ENCODE peak calls at places on chromosomes 1 and 21, in seven cellular contexts. B is psoas muscle; A is hepatocyte; Z is effector memory CD4-positive, alpha-beta T cell; Q is spleen; V is right atrium auricular region; L is Panc1. I is an unnamed sample.

GRCh38 chr1:169681094-169681493 is 30.3 kb downstream of the SELL start:
- DNase-seq in B (no peak), A (no peak), Z (no peak), Q (no peak), V (no peak), L (no peak), I (no peak)

GRCh38 chr1:213821175-213821942 is 166.4 kb upstream of the PROX1 start:
- DNase-seq in B (no peak), A (no peak), Z (no peak), Q (no peak), V (no peak), L (no peak), I (no peak)

GRCh38 chr1:84928979-84929378 is 36.0 kb upstream of the LPAR3 start:
- DNase-seq in B (no peak), A (no peak), Z (no peak), Q (no peak), V (no peak), L (no peak), I (no peak)

GRCh38 chr1:211677659-211678058 is 2.2 kb upstream of the NEK2 start:
- DNase-seq in B (no peak), A (no peak), Z (no peak), Q (no peak), V (no peak), L (no peak), I (no peak)

GRCh38 chr1:26081267-26082019 is 14.0 kb upstream of the TRIM63 start:
- DNase-seq in B (peak; percentile 73), A (no peak), Z (no peak), Q (no peak), V (no peak), L (no peak), I (no peak)

GRCh38 chr1:18881164-18881563 is 21.2 kb downstream of the ALDH4A1 start:
- DNase-seq in B (no peak), A (no peak), Z (no peak), Q (no peak), V (no peak), L (no peak), I (no peak)

GRCh38 chr1:198125995-198126758 is 30.6 kb upstream of the NEK7 start:
- DNase-seq in B (no peak), A (no peak), Z (no peak), Q (no peak), V (no peak), L (peak; percentile 56), I (no peak)

GRCh38 chr1:187261637-187262036 is 432.9 kb downstream of the PLA2G4A start:
- DNase-seq in B (no peak), A (no peak), Z (no peak), Q (no peak), V (no peak), L (no peak), I (no peak)

GRCh38 chr1:201374376-201374775 is 3.1 kb downstream of the TNNT2 start:
- DNase-seq in B (no peak), A (no peak), Z (no peak), Q (no peak), V (no peak), L (no peak), I (no peak)

GRCh38 chr1:24914226-24915069 is 15.6 kb downstream of the RUNX3 start:
- DNase-seq in B (no peak), A (peak; percentile 72), Z (no peak), Q (no peak), V (no peak), L (no peak), I (no peak)

GRCh38 chr1:210384625-210385024 is 55.9 kb downstream of the HHAT start:
- DNase-seq in B (no peak), A (no peak), Z (no peak), Q (no peak), V (no peak), L (no peak), I (no peak)

GRCh38 chr1:26031196-26031902 is 9.8 kb downstream of the EXTL1 start:
- DNase-seq in B (no peak), A (no peak), Z (no peak), Q (no peak), V (no peak), L (no peak), I (no peak)

GRCh38 chr21:41481191-41481590 is 26.8 kb downstream of the TMPRSS2 start:
- DNase-seq in B (no peak), A (no peak), Z (no peak), Q (no peak), V (no peak), L (no peak), I (no peak)

GRCh38 chr1:228307218-228308023 is 99.2 kb downstream of the TRIM11 start:
- DNase-seq in B (no peak), A (no peak), Z (no peak), Q (peak; percentile 72), V (peak; percentile 48), L (no peak), I (no peak)

GRCh38 chr1:45863117-45863670 is 59.8 kb downstream of the MAST2 start:
- DNase-seq in B (no peak), A (no peak), Z (no peak), Q (no peak), V (no peak), L (no peak), I (no peak)

GRCh38 chr21:32770514-32771133 is 931 bp downstream of the PAXBP1 start:
- DNase-seq in B (no peak), A (peak; percentile 41), Z (no peak), Q (no peak), V (no peak), L (no peak), I (no peak)

GRCh38 chr1:47465605-47466004 is 27.8 kb downstream of the FOXD2 start:
- DNase-seq in B (no peak), A (no peak), Z (no peak), Q (no peak), V (no peak), L (no peak), I (no peak)

GRCh38 chr21:14084701-14085100 is 126.1 kb downstream of the LIPI start:
- DNase-seq in B (no peak), A (no peak), Z (no peak), Q (no peak), V (peak; percentile 13), L (no peak), I (no peak)

GRCh38 chr1:179714623-179715022 is 28.5 kb upstream of the FAM163A start:
- DNase-seq in B (no peak), A (no peak), Z (no peak), Q (no peak), V (no peak), L (no peak), I (no peak)

GRCh38 chr1:207971511-207972224 is 60.7 kb upstream of the CD34 start:
- DNase-seq in B (no peak), A (no peak), Z (no peak), Q (no peak), V (no peak), L (no peak), I (no peak)

GRCh38 chr1:235635938-235636663 is 13.5 kb downstream of the GNG4 start:
- DNase-seq in B (no peak), A (no peak), Z (no peak), Q (peak; percentile 52), V (no peak), L (no peak), I (no peak)

GRCh38 chr1:15289251-15289651 is 42.2 kb downstream of the FHAD1 start:
- DNase-seq in B (no peak), A (no peak), Z (no peak), Q (no peak), V (no peak), L (no peak), I (no peak)

GRCh38 chr1:39722495-39722894 is 16.2 kb upstream of the PPIE start:
- DNase-seq in B (no peak), A (no peak), Z (no peak), Q (no peak), V (no peak), L (peak; percentile 66), I (no peak)

GRCh38 chr1:208231929-208232360 is 12.2 kb downstream of the PLXNA2 start:
- DNase-seq in B (no peak), A (no peak), Z (no peak), Q (no peak), V (no peak), L (no peak), I (no peak)

GRCh38 chr1:234067584-234067983 is 163.1 kb downstream of the SLC35F3 start:
- DNase-seq in B (no peak), A (no peak), Z (no peak), Q (no peak), V (no peak), L (no peak), I (no peak)

DNA sequence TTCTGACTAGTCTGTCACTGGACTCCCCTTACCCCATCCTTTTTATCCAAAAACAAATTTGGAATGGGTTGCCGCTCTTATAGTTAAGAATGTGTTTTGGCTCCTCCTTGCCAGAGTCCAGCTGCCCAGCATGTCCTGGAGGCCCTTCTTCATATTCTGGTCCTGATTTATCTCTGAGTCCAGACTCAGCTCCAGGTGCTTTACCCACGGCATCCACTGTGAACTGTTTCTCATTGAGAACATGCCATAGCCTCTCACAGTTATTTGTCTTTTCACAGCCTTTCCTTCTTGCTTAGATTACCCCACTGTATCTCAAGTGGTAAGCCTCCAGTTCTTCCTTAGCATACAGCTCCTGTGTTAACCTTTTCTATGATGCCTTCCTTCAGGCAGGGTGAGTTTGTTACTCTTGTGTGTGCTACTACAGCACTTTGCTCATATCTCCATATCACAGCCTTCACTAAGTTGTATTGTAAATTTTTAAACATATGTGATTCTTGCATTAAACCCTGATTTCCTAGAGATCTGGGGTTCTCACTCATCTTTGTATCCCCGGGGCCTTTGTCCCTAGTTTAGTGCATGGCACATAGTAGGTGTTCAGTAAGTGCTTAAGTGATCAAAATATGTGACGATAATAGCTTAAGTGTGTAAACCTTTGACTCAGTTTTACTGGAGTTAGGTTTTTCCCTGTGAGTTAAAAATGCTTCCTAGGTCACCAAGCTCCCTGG is 116.0 kb downstream of the OSBPL9 start:
- DNase-seq in B (no peak), A (no peak), Z (no peak), Q (no peak), V (no peak), L (no peak), I (no peak)
- H3K4me1 ChIP-seq in B (peaks cover 83% of the 10 kb centered on the region), A (peaks cover 29% of the 10 kb centered on the region), Z (peaks cover 17% of the 10 kb centered on the region), Q (peaks cover 54% of the 10 kb centered on the region), V (peaks cover 82% of the 10 kb centered on the region), L (peaks cover 65% of the 10 kb centered on the region), I (peaks cover 51% of the 10 kb centered on the region)

GRCh38 chr1:29233693-29234092 is 2.6 kb upstream of the PTPRU start:
- DNase-seq in B (no peak), A (no peak), Z (no peak), Q (no peak), V (no peak), L (no peak), I (no peak)
- H3K27me3 ChIP-seq in B (no peaks in the 10 kb centered on the region), A (no peaks in the 10 kb centered on the region), Z (peaks cover 17% of the 10 kb centered on the region), Q (peaks cover 19% of the 10 kb centered on the region), V (no peaks in the 10 kb centered on the region), L (peaks cover 6% of the 10 kb centered on the region), I (no peaks in the 10 kb centered on the region)

GRCh38 chr1:175222296-175222938 is 29.8 kb upstream of the KIAA0040 start:
- DNase-seq in B (no peak), A (no peak), Z (no peak), Q (no peak), V (no peak), L (no peak), I (no peak)
- H3K4me3 ChIP-seq in B (no peak overlapping the region), A (no peak overlapping the region), Z (no peak overlapping the region), Q (no peak overlapping the region), V (no peak overlapping the region), L (no peak overlapping the region), I (no peak overlapping the region)

DNA sequence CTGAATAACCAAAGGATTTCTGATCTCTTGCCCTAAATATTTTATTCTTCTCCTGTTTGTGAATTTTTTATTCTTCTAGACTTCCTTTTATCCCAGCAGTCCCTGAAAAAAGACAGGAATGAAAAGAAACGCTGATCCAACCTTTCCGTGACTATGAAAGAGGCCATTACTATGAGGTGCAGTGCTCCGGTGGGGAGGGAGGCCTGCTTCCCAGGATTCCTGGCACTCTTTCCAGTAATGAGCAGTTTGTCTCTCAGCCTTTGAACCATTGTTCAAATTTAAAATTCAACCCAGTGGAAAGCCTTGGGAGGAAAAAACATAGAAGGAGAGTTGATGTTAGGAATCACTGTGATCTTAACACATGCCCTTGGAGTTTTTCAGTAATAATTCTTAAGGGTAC is 5.9 kb downstream of the IER5 start:
- DNase-seq in B (no peak), A (no peak), Z (no peak), Q (no peak), V (no peak), L (no peak), I (no peak)
- H3K4me1 ChIP-seq in B (peaks cover 68% of the 10 kb centered on the region), A (peaks cover 50% of the 10 kb centered on the region), Z (peaks cover 12% of the 10 kb centered on the region), Q (peaks cover 58% of the 10 kb centered on the region), V (peaks cover 83% of the 10 kb centered on the region), L (peaks cover 68% of the 10 kb centered on the region), I (peaks cover 77% of the 10 kb centered on the region)